ENCODE peak calls at places on chromosomes 13 and 19, in five cellular contexts. C, R, D, Y and V are unnamed samples.

GRCh38 chr19:9309974-9310446 is 372 bp upstream of the ZNF699 start:
- DNase-seq in Y (no peak), D (peak), R (no peak), C (peak), V (peak)

GRCh38 chr13:48009298-48009697 is 8.2 kb upstream of the SUCLA2 start:
- DNase-seq in R (peak), Y (peak), D (peak), C (no peak), V (no peak)

GRCh38 chr13:112637017-112637801 is 49.3 kb upstream of the TUBGCP3 start:
- DNase-seq in D (no peak), C (no peak), Y (no peak), R (no peak), V (peak)

GRCh38 chr13:70527553-70527952 is 419.3 kb upstream of the KLHL1 start:
- DNase-seq in Y (no peak), D (no peak), C (no peak), R (no peak), V (no peak)

GRCh38 chr13:79457948-79458347 is 23.0 kb upstream of the NDFIP2 start:
- DNase-seq in D (no peak), Y (no peak), R (peak), C (no peak), V (no peak)

GRCh38 chr13:114062754-114063153 is 69.7 kb downstream of the RASA3 start:
- DNase-seq in R (no peak), Y (no peak), D (no peak), C (no peak), V (no peak)

GRCh38 chr13:87295636-87296035 is 375.5 kb upstream of the SLITRK5 start:
- DNase-seq in R (no peak), D (no peak), C (no peak), Y (no peak), V (no peak)

GRCh38 chr13:45718063-45718462 is 15.9 kb downstream of the CBY2 start:
- DNase-seq in R (no peak), D (peak), C (no peak), Y (no peak), V (peak)

GRCh38 chr19:40257096-40257517 is 28.0 kb downstream of the AKT2 start:
- DNase-seq in D (no peak), C (peak), R (no peak), Y (peak), V (no peak)

GRCh38 chr13:94542917-94543316 is 53.0 kb downstream of the TGDS start:
- DNase-seq in R (no peak), D (no peak), C (no peak), Y (no peak), V (no peak)

GRCh38 chr19:39847525-39847924 is 1.3 kb upstream of the FBL start:
- DNase-seq in D (no peak), R (no peak), C (no peak), Y (no peak), V (no peak)

DNA sequence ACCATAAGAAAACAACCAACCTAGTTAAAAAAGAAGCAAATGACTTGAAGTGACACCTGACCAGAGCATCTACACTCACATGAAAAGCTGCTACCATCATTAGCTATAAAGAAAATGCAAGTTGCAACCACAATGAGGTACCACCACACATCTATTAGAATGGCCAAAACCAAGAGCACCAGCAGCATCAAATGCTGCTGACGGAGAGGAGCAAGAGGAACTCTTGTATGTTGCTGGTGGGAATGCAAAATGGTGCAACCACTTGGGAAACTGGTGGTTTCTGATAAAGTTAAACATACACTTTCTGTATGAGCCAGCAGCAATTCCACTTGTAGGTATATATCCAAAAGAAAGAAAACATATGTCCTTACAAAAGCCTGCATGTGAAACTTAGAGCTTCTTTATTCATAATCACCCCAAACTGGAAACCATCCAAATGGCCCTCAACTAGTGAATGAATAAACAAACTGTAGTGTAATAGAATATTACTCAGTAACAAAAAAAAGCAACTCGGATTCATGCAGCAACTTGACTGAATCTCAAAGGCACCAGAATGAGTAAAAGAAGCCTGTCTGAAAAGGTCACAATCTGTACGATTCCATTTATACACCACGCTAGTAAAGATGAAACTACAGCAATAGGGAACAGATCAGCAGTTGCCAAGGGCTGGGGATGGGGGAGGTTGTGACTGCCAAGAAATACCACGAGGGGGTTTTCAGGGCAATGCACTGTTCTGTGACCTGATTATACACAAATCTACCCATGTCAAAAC is 60.9 kb upstream of the RANBP3 start:
- DNase-seq in C (no peak), D (no peak), Y (no peak), R (no peak), V (no peak)
- H3K27ac ChIP-seq in C (no peak), D (no peak), Y (no peak), R (no peak), V (no peak)

GRCh38 chr13:110123041-110123809 is 183.7 kb downstream of the COL4A1 start:
- DNase-seq in D (no peak), R (no peak), Y (peak), C (no peak), V (peak)

GRCh38 chr13:110124201-110124600 is 182.8 kb downstream of the COL4A1 start:
- DNase-seq in D (no peak), C (no peak), Y (no peak), R (no peak), V (no peak)

GRCh38 chr13:110125613-110126272 is 181.2 kb downstream of the COL4A1 start:
- DNase-seq in D (no peak), R (no peak), Y (no peak), C (no peak), V (no peak)

GRCh38 chr13:110126391-110126961 is 180.5 kb downstream of the COL4A1 start:
- DNase-seq in Y (peak), C (peak), D (peak), R (peak), V (peak)

GRCh38 chr13:110125157-110125556 is 181.8 kb downstream of the COL4A1 start:
- DNase-seq in C (no peak), Y (no peak), R (no peak), D (no peak), V (no peak)
- TF ChIP-seq CTCF in C (no peak), Y (no peak), R (no peak), D (no peak), V (no peak)

GRCh38 chr19:41897181-41897580 is 14.2 kb downstream of the ARHGEF1 start:
- DNase-seq in Y (no peak), R (no peak), D (no peak), C (no peak), V (no peak)
- H3K27ac ChIP-seq in Y (no peak), R (no peak), D (no peak), C (no peak), V (no peak)

DNA sequence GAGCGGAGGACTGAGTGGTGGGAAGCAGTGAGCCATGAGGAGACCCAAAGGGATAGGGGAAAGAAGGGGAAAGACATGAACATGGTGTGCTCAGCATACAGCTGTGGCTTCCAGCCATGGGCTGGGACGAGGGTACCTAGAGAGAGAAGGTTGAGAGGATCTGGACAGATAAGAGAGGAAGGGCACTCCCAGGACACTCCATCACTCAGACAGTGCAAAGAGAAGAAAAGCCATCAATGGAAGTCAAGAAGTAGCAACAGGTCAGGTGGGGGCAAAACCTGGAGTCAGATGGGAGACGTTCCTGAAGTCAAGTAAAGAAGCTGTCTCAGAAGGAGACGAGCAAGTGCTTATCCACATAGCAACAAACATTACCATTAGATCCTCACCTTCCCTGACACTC is 40.2 kb upstream of the UBAC2 start:
- DNase-seq in C (no peak), Y (no peak), D (no peak), R (no peak), V (no peak)
- TF ChIP-seq CTCF in C (no peak), Y (no peak), D (no peak), R (no peak), V (no peak)

DNA sequence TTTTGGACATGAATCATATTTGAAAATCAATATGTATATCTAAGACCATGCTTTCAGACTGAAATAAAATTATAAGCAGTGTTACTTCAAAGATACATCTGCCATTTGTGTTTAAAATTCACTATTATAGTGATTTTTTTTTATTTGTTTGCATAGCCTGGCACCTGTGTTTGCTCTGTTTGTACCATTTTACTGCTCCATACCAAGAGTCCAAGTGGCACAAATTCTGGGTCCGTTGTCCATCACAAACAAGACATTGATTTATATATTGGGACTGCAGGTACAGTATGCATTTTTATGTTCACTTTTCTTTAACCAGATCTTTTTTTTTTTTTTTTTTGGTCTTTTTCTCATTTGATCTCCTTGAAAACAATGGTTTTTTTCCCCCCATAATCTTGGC is 6.7 kb upstream of the GPR183 start:
- DNase-seq in D (no peak), R (no peak), C (no peak), Y (no peak), V (no peak)
- H3K27ac ChIP-seq in D (no peak), R (no peak), C (peak), Y (peak), V (no peak)

GRCh38 chr13:66402071-66402470 is 828.1 kb downstream of the PCDH9 start:
- DNase-seq in C (no peak), R (no peak), D (peak), Y (no peak), V (no peak)

GRCh38 chr13:66409542-66409941 is 820.6 kb downstream of the PCDH9 start:
- DNase-seq in Y (no peak), C (no peak), D (no peak), R (no peak), V (no peak)

GRCh38 chr13:66402546-66402945 is 827.6 kb downstream of the PCDH9 start:
- DNase-seq in C (no peak), D (peak), Y (no peak), R (no peak), V (no peak)

GRCh38 chr13:66407159-66407558 is 823.0 kb downstream of the PCDH9 start:
- DNase-seq in R (no peak), C (no peak), D (no peak), Y (no peak), V (no peak)

GRCh38 chr13:66405908-66406802 is 824.0 kb downstream of the PCDH9 start:
- DNase-seq in D (no peak), C (no peak), R (peak), Y (peak), V (no peak)
- TF ChIP-seq CTCF in D (no peak), C (no peak), R (no peak), Y (no peak), V (no peak)

DNA sequence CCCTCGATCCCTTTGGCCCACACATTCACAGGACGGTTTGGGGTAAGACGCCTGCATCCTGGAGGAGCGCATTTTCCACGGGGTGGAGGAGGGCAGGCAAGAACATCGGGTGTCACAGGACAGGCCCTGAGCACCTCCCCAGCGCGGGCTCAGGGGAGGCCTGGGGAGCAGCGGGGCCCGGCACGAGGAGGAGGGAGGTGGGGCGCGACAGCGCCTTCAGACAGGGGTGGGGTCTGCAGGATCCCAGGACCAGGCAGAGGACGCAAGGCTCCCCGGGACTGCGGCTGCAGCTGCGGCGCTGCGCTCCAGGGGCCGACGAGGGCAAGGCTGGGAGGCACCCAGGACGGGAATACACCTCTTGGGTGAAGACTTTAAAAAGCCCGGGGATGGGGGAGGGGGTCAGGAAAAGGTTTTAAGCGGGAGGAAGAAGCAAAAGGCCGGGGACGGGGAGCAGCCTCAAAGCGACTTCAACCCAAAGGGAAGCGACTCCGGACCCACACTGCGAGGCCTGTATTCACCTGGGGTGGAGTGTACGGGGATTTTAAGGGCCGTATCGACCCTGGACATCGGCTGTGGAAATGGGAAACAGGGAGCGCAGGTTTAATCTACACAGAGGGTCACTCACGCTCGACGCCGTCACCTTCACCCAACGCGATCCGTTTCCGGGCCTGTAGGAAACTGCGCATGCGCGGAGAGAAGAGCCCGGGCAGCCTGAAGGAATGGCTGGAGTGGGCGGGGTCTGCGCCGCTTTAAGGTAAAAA is at the start of gene ZNF415:
- DNase-seq in D (no peak), Y (peak), C (peak), R (peak), V (peak)
- H3K27ac ChIP-seq in D (no peak), Y (peak), C (peak), R (peak), V (no peak)

GRCh38 chr19:18940791-18941627 is at the start of gene HOMER3:
- DNase-seq in Y (peak), C (peak), D (peak), R (no peak), V (peak)
- TF ChIP-seq CTCF in Y (no peak), C (peak), D (peak), R (peak), V (peak)

GRCh38 chr13:109156181-109156935 is 526.9 kb downstream of the MYO16 start:
- DNase-seq in R (peak), D (peak), Y (no peak), C (no peak), V (no peak)

GRCh38 chr13:109157275-109157674 is 527.9 kb downstream of the MYO16 start:
- DNase-seq in R (no peak), C (no peak), Y (no peak), D (no peak), V (peak)

GRCh38 chr13:109154546-109154945 is 525.1 kb downstream of the MYO16 start:
- DNase-seq in D (peak), C (no peak), Y (no peak), R (no peak), V (no peak)

GRCh38 chr13:109154146-109154545 is 524.7 kb downstream of the MYO16 start:
- DNase-seq in D (peak), C (no peak), Y (no peak), R (no peak), V (no peak)

DNA sequence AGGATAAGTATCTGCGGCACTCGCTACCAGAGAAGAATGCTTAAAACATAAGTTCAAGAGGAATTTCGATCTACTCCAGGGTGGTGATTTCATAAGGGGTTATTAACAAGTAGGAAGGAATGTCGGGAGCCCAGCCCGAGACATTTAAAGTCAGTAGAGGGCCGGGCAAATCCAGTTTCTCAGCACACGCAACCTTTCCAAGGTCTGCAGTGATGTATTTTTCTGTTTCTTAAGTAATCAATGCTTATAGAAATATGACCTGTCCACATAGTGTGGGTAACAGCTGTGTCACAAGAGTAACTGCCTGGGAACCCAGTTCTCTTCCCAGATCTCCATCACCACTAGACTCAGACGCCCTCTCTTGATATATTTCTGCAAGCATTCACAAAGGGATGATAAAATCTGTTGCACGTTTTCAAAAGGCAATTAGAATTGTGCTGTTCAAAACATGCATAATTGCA is 525.9 kb downstream of the MYO16 start:
- DNase-seq in Y (no peak), R (no peak), C (no peak), D (peak), V (no peak)
- H3K27ac ChIP-seq in Y (peak), R (peak), C (no peak), D (peak), V (no peak)

GRCh38 chr13:22738357-22738756 is 442.4 kb upstream of the SGCG start:
- DNase-seq in R (no peak), Y (no peak), D (no peak), C (no peak), V (no peak)

GRCh38 chr13:22736084-22736767 is 444.6 kb upstream of the SGCG start:
- DNase-seq in Y (no peak), D (no peak), C (no peak), R (no peak), V (peak)

GRCh38 chr13:22740264-22740663 is 440.5 kb upstream of the SGCG start:
- DNase-seq in Y (no peak), R (no peak), D (peak), C (no peak), V (peak)

GRCh38 chr13:22736768-22737092 is 444.0 kb upstream of the SGCG start:
- DNase-seq in D (no peak), Y (no peak), R (no peak), C (no peak), V (no peak)

GRCh38 chr13:22735381-22735995 is 445.3 kb upstream of the SGCG start:
- DNase-seq in C (no peak), Y (no peak), R (no peak), D (peak), V (peak)
- TF ChIP-seq CTCF in C (no peak), Y (no peak), R (no peak), D (peak), V (peak)